ENCODE peak calls at places on chromosomes 7 and 10, in five cellular contexts. V, L, Z, Q and I are unnamed samples.

GRCh38 chr7:104898434-104898833 is 115.6 kb upstream of the KMT2E start:
- DNase-seq in Q (no peak), V (no peak), L (no peak), Z (no peak), I (no peak)

GRCh38 chr10:97356918-97357317 is 22.4 kb upstream of the FRAT2 start:
- DNase-seq in Q (no peak), V (no peak), L (no peak), Z (no peak), I (no peak)

GRCh38 chr7:78194609-78195008 is 396.0 kb downstream of the PHTF2 start:
- DNase-seq in V (no peak), Z (no peak), L (no peak), Q (no peak), I (no peak)

GRCh38 chr7:99729501-99730261 is 5.3 kb downstream of the CYP3A7 start:
- DNase-seq in L (peak; percentile 75), Q (no peak), V (no peak), Z (no peak), I (no peak)

GRCh38 chr10:3068968-3069737 is 1.8 kb downstream of the PFKP start:
- DNase-seq in Q (no peak), L (no peak), V (no peak), Z (peak; percentile 40), I (peak; percentile 41)

GRCh38 chr7:18400726-18401125 is 94.8 kb upstream of the HDAC9 start:
- DNase-seq in V (no peak), Q (no peak), Z (no peak), L (no peak), I (no peak)

GRCh38 chr7:94877731-94878670 is 29.4 kb upstream of the PPP1R9A start:
- DNase-seq in Z (no peak), L (no peak), Q (no peak), V (no peak), I (no peak)

GRCh38 chr7:151429555-151430331 is 10.2 kb downstream of the CRYGN start:
- DNase-seq in L (peak; percentile 37), Z (peak; percentile 71), Q (peak; percentile 97), V (no peak), I (peak; percentile 80)

GRCh38 chr10:93745411-93746065 is 12.2 kb upstream of the LGI1 start:
- DNase-seq in Z (no peak), L (no peak), Q (no peak), V (no peak), I (peak; percentile 12)

GRCh38 chr10:132021504-132022143 is 39.9 kb upstream of the BNIP3 start:
- DNase-seq in Z (no peak), Q (no peak), V (no peak), L (no peak), I (no peak)

GRCh38 chr10:15515207-15515606 is 144.1 kb upstream of the FAM171A1 start:
- DNase-seq in Q (no peak), L (peak; percentile 78), V (no peak), Z (no peak), I (no peak)

GRCh38 chr10:60414877-60415585 is 25.4 kb upstream of the ANK3 start:
- DNase-seq in Q (no peak), V (peak; percentile 83), Z (no peak), L (no peak), I (no peak)
- TF ChIP-seq CTCF in Q (no peak), V (no peak), Z (no peak), L (no peak), I (no peak)

GRCh38 chr7:147547252-147547897 is 1043.2 kb upstream of the C7orf33 start:
- DNase-seq in Z (peak; percentile 17), Q (peak; percentile 62), V (no peak), L (no peak), I (peak; percentile 16)
- TF ChIP-seq CTCF in Z (no peak), Q (peak; percentile 69), V (peak; percentile 73), L (no peak), I (peak; percentile 41)

GRCh38 chr10:74736029-74736428 is 90.4 kb upstream of the KAT6B start:
- DNase-seq in Z (no peak), L (no peak), V (no peak), Q (no peak), I (no peak)

GRCh38 chr10:74738052-74738451 is 88.3 kb upstream of the KAT6B start:
- DNase-seq in V (no peak), L (no peak), Z (no peak), Q (peak; percentile 84), I (peak; percentile 89)

GRCh38 chr10:74738543-74738942 is 87.9 kb upstream of the KAT6B start:
- DNase-seq in V (no peak), Z (no peak), L (no peak), Q (no peak), I (peak; percentile 27)

GRCh38 chr10:74743401-74743800 is 83.0 kb upstream of the KAT6B start:
- DNase-seq in Q (no peak), L (peak; percentile 42), V (no peak), Z (no peak), I (no peak)

GRCh38 chr10:74738985-74739567 is 87.3 kb upstream of the KAT6B start:
- DNase-seq in V (no peak), Q (peak; percentile 97), Z (peak; percentile 71), L (no peak), I (peak; percentile 97)
- TF ChIP-seq CTCF in V (peak; percentile 9), Q (peak; percentile 73), Z (no peak), L (no peak), I (peak; percentile 45)

DNA sequence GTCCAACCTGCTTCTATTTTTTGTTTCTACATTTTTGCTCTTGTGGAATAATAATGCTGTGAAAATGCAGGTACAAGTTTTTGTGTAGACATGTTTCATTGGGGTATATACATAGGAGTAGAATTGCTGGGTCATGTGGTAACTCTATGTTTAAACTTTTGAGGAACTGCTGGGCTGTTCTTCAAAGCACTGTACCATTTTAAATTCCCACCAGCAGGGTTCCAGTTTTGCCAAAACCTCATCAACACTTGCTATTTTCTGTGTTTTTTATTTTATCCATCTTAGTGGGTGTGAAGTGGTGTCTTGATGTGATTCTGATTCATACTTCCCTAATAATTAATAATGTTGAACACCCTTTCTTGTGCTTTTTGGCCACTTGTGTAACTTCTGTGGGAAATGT is 138.6 kb downstream of the RGS10 start:
- DNase-seq in L (no peak), Q (no peak), Z (no peak), V (no peak), I (no peak)
- TF ChIP-seq CTCF in L (no peak), Q (no peak), Z (no peak), V (no peak), I (no peak)